ENCODE peak calls at places on chromosomes 16 and 17, in five cellular contexts. D is NB4, T is spleen, H is ovary, I is stomach. E is an unnamed sample.

GRCh38 chr17:12133183-12133582 is 112.5 kb downstream of the MAP2K4 start:
- DNase-seq in D (no peak), T (no peak), H (no peak), I (no peak), E (no peak)

GRCh38 chr16:1050466-1050865 is 22.1 kb upstream of the SSTR5 start:
- DNase-seq in D (no peak), T (no peak), H (no peak), I (no peak), E (no peak)

GRCh38 chr17:12789976-12790805 is 893 bp downstream of the ARHGAP44 start:
- DNase-seq in D (no peak), T (peak), H (peak), I (peak), E (no peak)

GRCh38 chr17:36675250-36675649 is 73.9 kb downstream of the MRM1 start:
- DNase-seq in D (peak), T (no peak), H (no peak), I (no peak), E (no peak)

GRCh38 chr17:71232801-71233559 is 887.8 kb upstream of the SOX9 start:
- DNase-seq in D (no peak), T (no peak), H (no peak), I (no peak), E (no peak)

GRCh38 chr16:5438591-5438990 is 341.0 kb upstream of the EEF2KMT start:
- DNase-seq in D (peak), T (no peak), H (no peak), I (no peak), E (peak)

GRCh38 chr16:9048302-9048700 is 43.1 kb upstream of the HAPSTR1 start:
- DNase-seq in D (no peak), T (no peak), H (no peak), I (no peak), E (no peak)

GRCh38 chr16:8579559-8579958 is 10.8 kb downstream of the TMEM114 start:
- DNase-seq in D (no peak), T (no peak), H (no peak), I (no peak), E (no peak)

GRCh38 chr16:84652565-84652964 is 4.3 kb downstream of the KLHL36 start:
- DNase-seq in D (no peak), T (no peak), H (no peak), I (no peak), E (no peak)

GRCh38 chr17:34579017-34579946 is at the start of gene TMEM132E:
- DNase-seq in D (no peak), T (no peak), H (peak), I (peak), E (no peak)

GRCh38 chr16:85348065-85348840 is 236.0 kb upstream of the CIBAR2 start:
- DNase-seq in D (no peak), T (no peak), H (no peak), I (no peak), E (no peak)

GRCh38 chr16:58077796-58078195 is 51.4 kb downstream of the CFAP20 start:
- DNase-seq in D (no peak), T (no peak), H (no peak), I (no peak), E (no peak)

GRCh38 chr16:84933774-84934571 is 77.4 kb downstream of the ZDHHC7 start:
- DNase-seq in D (no peak), T (peak), H (peak), I (no peak), E (no peak)

GRCh38 chr16:12089492-12090161 is 113.1 kb downstream of the SNX29 start:
- DNase-seq in D (peak), T (peak), H (peak), I (peak), E (no peak)

GRCh38 chr17:41486809-41487530 is 2.7 kb downstream of the KRT36 start:
- DNase-seq in D (peak), T (peak), H (peak), I (peak), E (no peak)

GRCh38 chr17:50088952-50089825 is 6.0 kb upstream of the PDK2 start:
- DNase-seq in D (no peak), T (peak), H (no peak), I (no peak), E (no peak)

GRCh38 chr17:55735784-55736405 is 13.2 kb upstream of the TMEM100 start:
- DNase-seq in D (peak), T (no peak), H (no peak), I (no peak), E (no peak)

GRCh38 chr17:82848022-82848592 is 8.3 kb upstream of the ZNF750 start:
- DNase-seq in D (no peak), T (peak), H (peak), I (peak), E (no peak)

GRCh38 chr17:70569131-70569530 is 399.8 kb downstream of the KCNJ2 start:
- DNase-seq in D (no peak), T (no peak), H (no peak), I (no peak), E (no peak)

GRCh38 chr17:36932383-36933173 is 4.7 kb upstream of the LHX1 start:
- DNase-seq in D (no peak), T (no peak), H (no peak), I (no peak), E (no peak)

GRCh38 chr17:6092182-6092922 is 22.2 kb downstream of the WSCD1 start:
- DNase-seq in D (no peak), T (peak), H (no peak), I (no peak), E (no peak)

GRCh38 chr17:77496401-77496801 is 355.6 kb downstream of the SEC14L1 start:
- DNase-seq in D (no peak), T (no peak), H (peak), I (no peak), E (no peak)

GRCh38 chr17:47220531-47220999 is 11.4 kb downstream of the MYL4 start:
- DNase-seq in D (no peak), T (no peak), H (no peak), I (no peak), E (no peak)

GRCh38 chr16:30697264-30698138 is 1.5 kb upstream of the SRCAP start:
- DNase-seq in D (no peak), T (peak), H (no peak), I (no peak), E (peak)

GRCh38 chr16:7614022-7614795 is 281.6 kb downstream of the RBFOX1 start:
- DNase-seq in D (no peak), T (no peak), H (no peak), I (no peak), E (no peak)

GRCh38 chr17:82200743-82201497 is 11.7 kb downstream of the CCDC57 start:
- DNase-seq in D (no peak), T (no peak), H (no peak), I (no peak), E (no peak)

GRCh38 chr17:40551091-40551873 is 14.0 kb downstream of the CCR7 start:
- DNase-seq in D (peak), T (peak), H (peak), I (peak), E (no peak)

GRCh38 chr17:82592751-82593589 is 55.3 kb downstream of the WDR45B start:
- DNase-seq in D (peak), T (peak), H (peak), I (peak), E (no peak)

GRCh38 chr17:42340691-42341127 is 47.5 kb downstream of the STAT3 start:
- DNase-seq in D (no peak), T (no peak), H (no peak), I (no peak), E (no peak)

GRCh38 chr17:3992370-3992769 is 28.1 kb upstream of the ATP2A3 start:
- DNase-seq in D (no peak), T (peak), H (no peak), I (no peak), E (no peak)

GRCh38 chr16:80948886-80949502 is 57.7 kb downstream of the CMC2 start:
- DNase-seq in D (peak), T (peak), H (peak), I (no peak), E (peak)

DNA sequence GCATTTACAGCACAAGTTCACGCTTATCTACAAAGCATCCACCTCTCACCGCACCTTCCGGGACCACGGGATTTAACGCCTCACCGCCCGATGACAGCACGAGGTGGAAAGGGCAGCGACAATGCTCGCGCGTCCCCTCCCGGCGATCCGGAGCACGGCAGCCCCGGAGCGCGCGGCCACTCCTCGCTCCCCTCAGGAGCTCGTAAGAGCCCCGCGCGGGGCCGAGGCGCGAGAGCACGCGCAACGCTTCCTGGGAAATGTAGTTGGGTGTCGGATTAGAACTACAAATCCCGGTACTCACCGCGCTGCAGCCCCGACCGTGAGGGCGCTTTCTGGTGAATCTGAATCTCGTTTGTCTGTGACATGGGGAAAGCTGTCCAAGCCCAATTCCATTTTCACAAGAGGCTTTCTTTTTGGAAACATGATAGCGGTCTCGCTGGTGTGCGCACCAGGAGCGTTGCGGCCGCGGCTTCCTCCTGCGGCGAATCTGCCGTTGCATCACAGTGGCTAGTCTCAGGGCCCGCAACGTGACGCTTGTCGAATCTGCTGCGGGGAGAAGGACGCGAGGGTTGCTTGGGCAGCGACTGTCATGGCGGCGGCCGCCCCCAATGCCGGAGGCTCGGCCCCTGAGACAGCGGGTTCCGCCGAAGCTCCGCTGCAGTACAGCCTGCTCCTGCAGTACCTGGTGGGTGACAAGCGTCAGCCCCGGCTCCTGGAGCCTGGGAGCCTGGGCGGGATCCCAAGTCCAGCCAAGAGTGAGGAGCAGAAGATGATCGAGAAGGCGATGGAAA is at the start of gene TIMM22:
- DNase-seq in D (peak), T (peak), H (peak), I (peak), E (peak)
- TF ChIP-seq POLR2A in D (peak), T (peak), H (peak), I (no peak), E (peak)

GRCh38 chr17:78724544-78724943 is 57.5 kb downstream of the CYTH1 start:
- DNase-seq in D (no peak), T (no peak), H (no peak), I (peak), E (no peak)
- TF ChIP-seq POLR2A in D (no peak), T (no peak), H (no peak), I (no peak), E (no peak)

GRCh38 chr17:17680477-17681186 is 626 bp upstream of the RAI1 start:
- DNase-seq in D (no peak), T (no peak), H (no peak), I (no peak), E (no peak)
- TF ChIP-seq POLR2A in D (no peak), T (no peak), H (no peak), I (no peak), E (no peak)

GRCh38 chr17:75260679-75261335 is 599 bp downstream of the GGA3 start:
- DNase-seq in D (peak), T (no peak), H (no peak), I (no peak), E (no peak)
- TF ChIP-seq POLR2A in D (no peak), T (no peak), H (no peak), I (no peak), E (no peak)

DNA sequence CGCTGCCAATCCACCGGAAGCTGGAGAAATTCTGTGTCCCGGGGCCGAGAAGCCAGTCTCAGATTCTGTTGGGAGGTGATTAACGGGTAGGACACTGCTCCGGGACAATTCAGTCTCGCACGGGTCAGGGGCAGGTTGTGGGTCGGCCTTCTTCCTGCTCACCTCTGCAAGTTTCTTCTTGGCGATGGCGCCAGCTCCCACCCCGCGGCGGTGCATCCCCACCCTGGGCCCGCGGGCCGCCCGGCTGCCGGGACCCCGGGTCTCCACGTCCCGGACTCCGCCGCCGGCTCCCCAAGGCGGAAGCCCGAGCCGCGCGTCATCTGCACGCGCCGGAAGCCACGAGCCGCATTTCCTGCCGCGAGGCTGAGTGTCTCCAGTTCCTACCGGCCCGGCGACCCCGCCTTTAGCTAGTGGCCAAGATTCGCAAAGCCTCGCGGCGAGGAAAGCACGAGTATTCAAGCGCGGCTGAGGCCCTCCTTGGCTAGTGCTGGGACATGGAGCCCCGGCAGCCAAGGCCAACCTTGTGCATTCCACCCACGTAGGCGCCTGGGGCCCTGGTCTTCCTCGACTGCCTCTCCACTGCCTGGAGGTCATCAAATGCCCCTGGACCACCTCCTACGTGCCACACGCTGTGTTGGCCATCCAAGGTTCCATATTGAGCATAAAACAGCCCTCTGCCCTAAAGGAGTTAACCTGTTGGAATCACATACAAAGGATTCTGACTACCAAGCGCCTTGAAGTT is at the start of gene SNF8:
- DNase-seq in D (peak), T (peak), H (peak), I (peak), E (peak)
- TF ChIP-seq POLR2A in D (no peak), T (peak), H (peak), I (no peak), E (peak)

E was measured in H54.